ENCODE peak calls at places on chromosomes 2 and 18, in ten cellular contexts. Y is HEK293T; U is upper lobe of right lung; A is bronchial epithelial cell; V is stimulated activated CD4-positive, alpha-beta T cell treated with anti-CD3 and anti-CD28 coated beads, Interleukin-2, amount 100 ng/mL, for 4 hours; O is Calu3; X is NCI-H1105 treated with DMSO at 0.1 percent for 48 hours; E is lower lobe of right lung; D is SW 1271; C is nephron progenitor cell. L is an unnamed sample.

GRCh38 chr18:10015288-10015701 is 101.5 kb downstream of the VAPA start:
- DNase-seq in O (peak; percentile 47), A (peak; percentile 92), U (no peak), V (no peak), X (no peak), C (no peak), D (no peak), E (no peak), Y (no peak), L (peak; percentile 59)

GRCh38 chr2:51013060-51013746 is 18.7 kb downstream of the NRXN1 start:
- DNase-seq in U (peak; percentile 60), C (peak; percentile 10), Y (no peak), X (peak; percentile 99), V (no peak), A (peak; percentile 45), E (peak; percentile 62), D (no peak), O (peak; percentile 35), L (peak; percentile 4)

GRCh38 chr2:232418466-232419244 is 12.0 kb downstream of the ALPG start:
- DNase-seq in D (no peak), E (peak; percentile 68), Y (no peak), U (peak; percentile 70), C (peak; percentile 75), O (peak; percentile 43), V (no peak), X (peak; percentile 73), A (peak; percentile 17), L (peak; percentile 66)

GRCh38 chr2:186575856-186576255 is 14.0 kb upstream of the ITGAV start:
- DNase-seq in C (no peak), E (no peak), A (peak; percentile 42), U (no peak), D (no peak), Y (no peak), X (no peak), O (no peak), V (no peak), L (no peak)

GRCh38 chr2:174563530-174564282 is 33.9 kb downstream of the WIPF1 start:
- DNase-seq in Y (no peak), U (no peak), X (no peak), O (no peak), D (no peak), E (no peak), C (no peak), A (no peak), V (no peak), L (no peak)

GRCh38 chr2:25570161-25570840 is 103.1 kb downstream of the DTNB start:
- DNase-seq in X (no peak), Y (no peak), U (no peak), V (no peak), O (no peak), A (no peak), D (no peak), C (no peak), E (no peak), L (no peak)

GRCh38 chr2:172813314-172813888 is 77.8 kb downstream of the RAPGEF4 start:
- DNase-seq in X (peak; percentile 4), A (peak; percentile 39), U (no peak), D (peak; percentile 13), V (no peak), E (no peak), C (no peak), Y (no peak), O (no peak), L (peak; percentile 12)

GRCh38 chr2:112181571-112182290 is 43.5 kb downstream of the FBLN7 start:
- DNase-seq in O (peak; percentile 21), E (no peak), X (peak; percentile 69), Y (no peak), A (no peak), D (no peak), C (peak; percentile 29), V (peak; percentile 70), U (no peak), L (no peak)

GRCh38 chr2:100747996-100748615 is 71.8 kb upstream of the NPAS2 start:
- DNase-seq in V (no peak), D (no peak), O (no peak), E (no peak), Y (no peak), A (no peak), U (no peak), X (no peak), C (no peak), L (no peak)

GRCh38 chr2:173828189-173829157 is 136.7 kb downstream of the SP3 start:
- DNase-seq in O (no peak), U (no peak), C (no peak), E (no peak), V (no peak), X (no peak), A (peak; percentile 43), D (no peak), Y (no peak), L (no peak)

GRCh38 chr2:55155206-55155605 is 76.9 kb downstream of the CLHC1 start:
- DNase-seq in O (no peak), D (no peak), Y (no peak), X (no peak), C (no peak), V (no peak), A (no peak), U (no peak), E (no peak), L (no peak)

GRCh38 chr2:96247009-96247408 is 18.8 kb downstream of the TMEM127 start:
- DNase-seq in Y (no peak), O (no peak), U (no peak), D (no peak), C (no peak), V (no peak), E (peak; percentile 58), A (no peak), X (no peak), L (no peak)

GRCh38 chr2:191158751-191159150 is 8.0 kb upstream of the STAT4 start:
- DNase-seq in Y (no peak), D (no peak), E (no peak), C (no peak), A (no peak), O (no peak), V (no peak), X (no peak), U (no peak), L (no peak)

GRCh38 chr2:44897406-44897805 is 44.1 kb upstream of the SIX3 start:
- DNase-seq in X (no peak), O (peak; percentile 9), A (no peak), D (no peak), U (no peak), V (no peak), Y (no peak), C (no peak), E (no peak), L (peak; percentile 10)

GRCh38 chr18:10152475-10152874 is 238.7 kb downstream of the VAPA start:
- DNase-seq in C (no peak), O (no peak), V (no peak), A (no peak), E (no peak), X (no peak), D (no peak), U (no peak), Y (no peak), L (no peak)

GRCh38 chr2:217277646-217278048 is 417.8 kb upstream of the TNP1 start:
- DNase-seq in D (peak; percentile 27), Y (no peak), O (peak; percentile 59), V (no peak), E (no peak), X (no peak), U (no peak), C (no peak), A (peak; percentile 78), L (peak; percentile 46)

GRCh38 chr18:44079602-44080001 is 601.1 kb upstream of the SETBP1 start:
- DNase-seq in C (no peak), X (no peak), V (no peak), D (no peak), O (peak; percentile 35), A (peak; percentile 86), E (no peak), U (no peak), Y (no peak), L (peak; percentile 2)

GRCh38 chr2:156445311-156446218 is 9.4 kb downstream of the GPD2 start:
- DNase-seq in C (no peak), X (no peak), Y (no peak), U (no peak), D (peak; percentile 23), V (no peak), A (peak; percentile 84), O (no peak), E (no peak), L (no peak)

GRCh38 chr2:156334496-156335478 is 2.3 kb upstream of the NR4A2 start:
- DNase-seq in D (peak; percentile 78), E (peak; percentile 92), Y (peak; percentile 57), C (peak; percentile 66), O (peak; percentile 89), U (peak; percentile 94), V (peak; percentile 91), A (peak; percentile 76), X (peak; percentile 56), L (peak; percentile 86)

GRCh38 chr18:54888933-54889332 is 60.7 kb downstream of the RAB27B start:
- DNase-seq in D (no peak), O (no peak), A (peak; percentile 35), U (no peak), E (no peak), V (no peak), C (no peak), X (no peak), Y (no peak), L (no peak)

GRCh38 chr2:192148241-192148619 is 46.5 kb downstream of the TMEFF2 start:
- DNase-seq in Y (no peak), A (no peak), X (no peak), E (no peak), D (no peak), O (no peak), C (no peak), V (no peak), U (no peak), L (no peak)

GRCh38 chr2:75560768-75561565 is at the start of gene EVA1A:
- DNase-seq in O (peak; percentile 4), U (peak; percentile 86), D (peak; percentile 70), E (peak; percentile 77), Y (peak; percentile 59), V (no peak), C (peak; percentile 79), X (no peak), A (peak; percentile 63), L (peak; percentile 61)

GRCh38 chr18:45275367-45276113 is 339.7 kb upstream of the SLC14A2 start:
- DNase-seq in C (no peak), U (no peak), X (peak; percentile 7), O (peak; percentile 40), V (no peak), D (peak; percentile 9), Y (no peak), A (peak; percentile 49), E (no peak), L (peak; percentile 1)

GRCh38 chr2:226310081-226310625 is 489.5 kb downstream of the IRS1 start:
- DNase-seq in C (no peak), V (no peak), O (no peak), E (no peak), A (no peak), D (no peak), X (no peak), Y (no peak), U (no peak), L (no peak)

GRCh38 chr2:68352651-68353386 is 12.3 kb upstream of the PLEK start:
- DNase-seq in U (no peak), X (no peak), D (no peak), O (no peak), V (no peak), E (no peak), C (no peak), Y (no peak), A (peak; percentile 82), L (no peak)

GRCh38 chr2:224982226-224982625 is 60.0 kb downstream of the DOCK10 start:
- DNase-seq in C (no peak), E (no peak), D (no peak), Y (no peak), U (no peak), A (no peak), X (no peak), V (no peak), O (no peak), L (no peak)

GRCh38 chr18:50193796-50194622 is 938 bp downstream of the MYO5B start:
- DNase-seq in E (no peak), U (peak; percentile 67), V (no peak), Y (peak; percentile 11), C (peak; percentile 55), O (peak; percentile 27), A (no peak), X (no peak), D (no peak), L (peak; percentile 4)

GRCh38 chr18:3514312-3515216 is 64.6 kb downstream of the TGIF1 start:
- DNase-seq in E (no peak), D (no peak), O (no peak), V (no peak), X (no peak), U (no peak), C (no peak), A (no peak), Y (no peak), L (peak; percentile 36)

L was measured in SW480.